ENCODE peak calls at places on chromosomes 1 and 21, in five cellular contexts. Q is AG04450; A is breast epithelium; X is CD8-positive, alpha-beta T cell; L is adrenal gland. O is an unnamed sample.

GRCh38 chr1:181141431-181141910 is 53.0 kb downstream of the IER5 start:
- DNase-seq in Q (no peak), L (peak), X (no peak), A (no peak), O (peak)

GRCh38 chr1:175434268-175434860 is 241.8 kb upstream of the KIAA0040 start:
- DNase-seq in A (no peak), Q (no peak), X (no peak), L (no peak), O (no peak)

GRCh38 chr1:203557958-203558760 is 64.2 kb downstream of the OPTC start:
- DNase-seq in X (no peak), A (no peak), Q (peak), L (peak), O (peak)

GRCh38 chr1:108670131-108670773 is 9.4 kb upstream of the HENMT1 start:
- DNase-seq in X (no peak), Q (no peak), A (no peak), L (no peak), O (no peak)

GRCh38 chr1:244451951-244452795 is 464 bp upstream of the ADSS2 start:
- DNase-seq in L (peak), A (peak), Q (peak), X (peak), O (peak)

GRCh38 chr21:45596704-45597318 is 46.7 kb upstream of the PCBP3 start:
- DNase-seq in A (no peak), X (peak), L (peak), Q (no peak), O (peak)

GRCh38 chr21:15034126-15034848 is 30.5 kb downstream of the NRIP1 start:
- DNase-seq in L (no peak), A (no peak), X (no peak), Q (no peak), O (no peak)

GRCh38 chr1:45643978-45644377 is 20.1 kb upstream of the CCDC17 start:
- DNase-seq in X (no peak), L (no peak), A (no peak), Q (no peak), O (no peak)

GRCh38 chr1:172397221-172397620 is 23.3 kb upstream of the C1orf105 start:
- DNase-seq in L (no peak), Q (no peak), A (no peak), X (no peak), O (no peak)

GRCh38 chr1:4657920-4658585 is 3.6 kb downstream of the AJAP1 start:
- DNase-seq in X (no peak), L (no peak), A (no peak), Q (no peak), O (no peak)

GRCh38 chr21:16983425-16983824 is 529.4 kb upstream of the CXADR start:
- DNase-seq in L (no peak), Q (no peak), A (no peak), X (no peak), O (no peak)

GRCh38 chr1:58779837-58780585 is 3.8 kb downstream of the JUN start:
- DNase-seq in A (peak), Q (no peak), X (no peak), L (peak), O (peak)

GRCh38 chr1:67791686-67792475 is 41.4 kb downstream of the GNG12 start:
- DNase-seq in L (peak), Q (peak), A (no peak), X (no peak), O (peak)

GRCh38 chr1:196312739-196313138 is 295.5 kb downstream of the KCNT2 start:
- DNase-seq in A (no peak), Q (no peak), X (no peak), L (no peak), O (no peak)

GRCh38 chr1:25197235-25197930 is 34.9 kb downstream of the SYF2 start:
- DNase-seq in L (no peak), X (no peak), Q (no peak), A (no peak), O (no peak)

GRCh38 chr1:12356004-12356890 is 126.4 kb downstream of the VPS13D start:
- DNase-seq in Q (no peak), A (no peak), X (no peak), L (no peak), O (peak)

GRCh38 chr1:168709896-168710305 is 19.1 kb downstream of the DPT start:
- DNase-seq in Q (no peak), A (no peak), L (no peak), X (no peak), O (peak)

GRCh38 chr1:65946960-65947359 is 154.3 kb downstream of the PDE4B start:
- DNase-seq in A (no peak), Q (no peak), L (no peak), X (no peak), O (no peak)

GRCh38 chr1:50978852-50979781 is 9.1 kb downstream of the CDKN2C start:
- DNase-seq in Q (no peak), X (no peak), L (peak), A (no peak), O (no peak)

GRCh38 chr1:171911506-171911905 is 70.2 kb downstream of the DNM3 start:
- DNase-seq in A (no peak), L (no peak), Q (no peak), X (no peak), O (no peak)

GRCh38 chr1:16924216-16924918 is 2.6 kb downstream of the CROCC start:
- DNase-seq in L (no peak), Q (no peak), A (no peak), X (no peak), O (no peak)

GRCh38 chr1:16922885-16923431 is 1.2 kb downstream of the CROCC start:
- DNase-seq in X (no peak), Q (no peak), A (no peak), L (no peak), O (no peak)

GRCh38 chr1:16922466-16922865 is 735 bp downstream of the CROCC start:
- DNase-seq in A (no peak), Q (no peak), X (no peak), L (no peak), O (no peak)

GRCh38 chr1:16920951-16921350 is 780 bp upstream of the CROCC start:
- DNase-seq in L (no peak), Q (no peak), A (no peak), X (no peak), O (no peak)

DNA sequence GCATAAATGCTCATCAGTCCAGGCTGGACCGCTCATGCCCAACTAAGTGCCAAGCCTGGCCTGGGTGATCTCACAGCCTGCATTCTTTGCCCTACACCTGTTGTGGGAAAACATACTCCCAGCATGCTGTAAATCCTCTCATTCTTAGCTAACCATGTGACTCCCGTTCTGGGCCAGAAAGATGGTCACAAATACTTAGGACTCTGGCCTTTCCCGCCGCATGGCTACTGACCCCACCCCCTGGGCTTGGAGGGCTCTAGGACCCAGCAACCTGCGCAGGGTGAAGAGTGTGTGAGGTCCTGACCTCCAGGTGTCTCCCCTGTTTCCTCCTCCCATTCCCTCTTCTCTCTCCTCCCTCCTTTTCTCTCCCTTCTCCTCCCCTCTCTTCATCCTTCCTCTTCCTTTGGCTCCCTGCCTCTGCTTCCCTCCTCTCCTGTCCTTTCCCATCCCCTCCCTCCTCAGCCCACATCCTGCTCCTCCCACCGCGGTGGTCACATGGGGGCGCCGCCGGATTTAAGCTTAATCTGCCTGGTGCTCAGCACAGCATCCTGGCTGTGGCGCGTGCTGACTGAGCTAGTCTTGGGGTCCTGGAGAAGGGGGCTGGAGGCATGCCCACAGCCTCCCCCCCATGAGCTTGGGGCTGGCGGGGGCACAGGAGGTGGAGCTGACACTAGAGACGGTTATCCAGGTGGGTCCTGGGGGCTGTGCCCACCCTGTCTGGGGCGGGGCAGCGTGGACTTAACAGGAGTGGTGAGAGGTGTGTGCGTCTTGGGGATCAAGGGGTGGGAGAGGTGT is at the start of gene CROCC:
- DNase-seq in A (no peak), X (no peak), L (no peak), Q (no peak), O (peak)
- TF ChIP-seq CTCF in A (no peak), X (no peak), L (no peak), Q (no peak), O (no peak)

DNA sequence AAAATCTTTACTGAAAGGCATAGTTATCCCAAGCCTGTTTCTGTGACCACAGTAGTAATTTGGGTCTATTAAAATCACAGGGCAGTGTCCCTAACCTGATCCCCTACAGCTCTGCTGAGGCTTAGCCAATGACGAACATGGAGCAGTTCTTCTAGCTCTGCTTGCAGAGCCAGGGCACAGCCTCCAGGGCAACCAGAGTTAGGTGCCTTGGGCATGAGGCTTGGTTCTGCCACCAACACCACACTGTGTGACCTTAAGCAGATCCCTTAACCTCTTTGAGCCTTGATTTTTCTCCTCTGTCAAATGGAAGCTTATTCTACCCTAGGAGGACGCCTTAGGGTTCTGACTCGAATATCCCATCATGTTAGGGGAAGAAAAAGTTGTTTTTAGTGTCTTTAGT is 86.7 kb upstream of the TLR5 start:
- DNase-seq in A (no peak), Q (no peak), X (no peak), L (no peak), O (no peak)
- H3K27ac ChIP-seq in A (peak), Q (no peak), X (no peak), L (no peak), O (no peak)

DNA sequence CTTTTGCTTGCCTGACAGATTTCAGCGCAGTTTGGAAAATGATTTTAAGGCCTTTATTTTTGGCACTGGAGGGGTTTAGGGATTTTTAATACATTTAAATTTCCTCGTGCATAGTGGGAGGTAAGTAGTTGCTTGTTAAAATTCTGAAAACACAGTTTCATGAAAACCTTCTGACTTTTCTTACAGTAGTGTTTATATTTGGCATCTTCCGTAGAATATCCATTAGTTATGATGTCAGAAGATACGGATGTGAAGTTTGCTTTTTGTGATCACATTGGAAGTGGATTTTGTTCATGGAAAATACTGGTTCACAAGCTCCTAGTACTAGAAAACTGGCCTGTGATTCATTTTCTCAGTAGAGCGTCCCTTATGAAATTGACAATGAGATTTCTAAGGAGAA is 1.3 kb downstream of the RABGAP1L start:
- DNase-seq in A (no peak), L (no peak), Q (no peak), X (no peak), O (no peak)
- H3K4me3 ChIP-seq in A (peak), L (peak), Q (peak), X (peak), O (peak)

DNA sequence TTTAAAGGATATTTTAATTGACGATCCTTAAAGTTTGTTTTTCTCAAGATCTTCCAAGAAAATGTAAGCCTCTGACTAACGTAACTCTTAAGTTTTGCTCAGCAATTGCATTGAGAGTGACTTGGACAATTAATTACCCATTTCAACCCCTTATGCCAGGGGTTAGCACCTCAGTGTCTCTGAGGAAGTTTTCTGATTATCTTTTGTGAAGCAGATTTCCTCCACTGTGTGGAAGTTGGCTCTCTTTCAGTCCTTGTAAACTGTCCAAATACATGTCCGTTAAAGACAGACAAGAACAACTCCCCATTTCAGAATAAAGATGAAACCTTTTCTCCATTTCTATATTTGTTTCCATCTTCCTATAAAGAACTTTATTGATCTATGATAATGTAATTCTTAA is 296.4 kb upstream of the FMN2 start:
- DNase-seq in L (no peak), A (no peak), X (no peak), Q (no peak), O (no peak)
- TF ChIP-seq CTCF in L (no peak), A (no peak), X (no peak), Q (no peak), O (no peak)

O was measured in brain microvascular endothelial cell.